ENCODE peak calls at places on chromosomes 2 and 18, in four cellular contexts. A, Y, D and I are unnamed samples.

GRCh38 chr2:234422242-234422641 is 74.6 kb downstream of the ARL4C start:
- DNase-seq in A (no peak), Y (peak; percentile 96), D (peak; percentile 55), I (peak; percentile 82)

GRCh38 chr2:220015576-220015975 is 388.1 kb downstream of the SLC4A3 start:
- DNase-seq in A (no peak), Y (no peak), D (no peak), I (no peak)

GRCh38 chr2:119983108-119983507 is 29.8 kb upstream of the EPB41L5 start:
- DNase-seq in A (no peak), Y (no peak), D (no peak), I (no peak)

GRCh38 chr2:196399736-196400691 is 228.6 kb upstream of the STK17B start:
- DNase-seq in A (no peak), Y (peak; percentile 89), D (peak; percentile 27), I (peak; percentile 40)

GRCh38 chr18:9737814-9738160 is 29.7 kb downstream of the RAB31 start:
- DNase-seq in A (no peak), Y (no peak), D (peak; percentile 56), I (no peak)

GRCh38 chr2:128361376-128362131 is 42.9 kb upstream of the HS6ST1 start:
- DNase-seq in A (no peak), Y (no peak), D (no peak), I (no peak)

GRCh38 chr2:111252436-111252835 is 131.7 kb downstream of the BCL2L11 start:
- DNase-seq in A (no peak), Y (peak; percentile 59), D (no peak), I (no peak)

GRCh38 chr2:160912276-160912675 is 248.0 kb upstream of the TANK start:
- DNase-seq in A (no peak), Y (no peak), D (no peak), I (no peak)

GRCh38 chr2:198762456-198762855 is 695.3 kb downstream of the SATB2 start:
- DNase-seq in A (no peak), Y (no peak), D (no peak), I (no peak)

GRCh38 chr18:32549248-32549842 is 78.7 kb upstream of the GAREM1 start:
- DNase-seq in A (no peak), Y (peak; percentile 66), D (peak; percentile 74), I (peak; percentile 50)

GRCh38 chr2:188835821-188836220 is 138.4 kb upstream of the COL3A1 start:
- DNase-seq in A (no peak), Y (no peak), D (no peak), I (no peak)

GRCh38 chr2:48415765-48416515 is 114.0 kb upstream of the STON1 start:
- DNase-seq in A (no peak), Y (no peak), D (no peak), I (no peak)

GRCh38 chr18:42459873-42460272 is 504.8 kb downstream of the PIK3C3 start:
- DNase-seq in A (no peak), Y (peak; percentile 20), D (no peak), I (no peak)

GRCh38 chr2:20448246-20449046 is 1.6 kb downstream of the RHOB start:
- DNase-seq in A (no peak), Y (no peak), D (no peak), I (no peak)

GRCh38 chr2:32788106-32788505 is 158.6 kb upstream of the LTBP1 start:
- DNase-seq in A (no peak), Y (no peak), D (no peak), I (no peak)

GRCh38 chr2:98871506-98871905 is 64.5 kb downstream of the CRACDL start:
- DNase-seq in A (no peak), Y (no peak), D (no peak), I (no peak)

GRCh38 chr2:34408100-34408499 is 809.0 kb upstream of the FAM98A start:
- DNase-seq in A (no peak), Y (peak; percentile 7), D (no peak), I (no peak)

GRCh38 chr2:98158305-98158704 is 71.3 kb downstream of the VWA3B start:
- DNase-seq in A (no peak), Y (no peak), D (no peak), I (no peak)

GRCh38 chr2:195029804-195030654 is 627.0 kb upstream of the SLC39A10 start:
- DNase-seq in A (no peak), Y (peak; percentile 8), D (no peak), I (no peak)

GRCh38 chr2:45637440-45637839 is 14.0 kb upstream of the PRKCE start:
- DNase-seq in A (no peak), Y (peak; percentile 61), D (no peak), I (no peak)

GRCh38 chr2:239552213-239552926 is 151.6 kb upstream of the HDAC4 start:
- DNase-seq in A (no peak), Y (no peak), D (no peak), I (no peak)

GRCh38 chr2:10913501-10914271 is 2.0 kb downstream of the KCNF1 start:
- DNase-seq in A (no peak), Y (no peak), D (no peak), I (no peak)